ENCODE peak calls at places on chromosomes 12 and 14, in four cellular contexts. U, L, Y and C are unnamed samples.

GRCh38 chr14:51743588-51744000 is 91.9 kb downstream of the FRMD6 start:
- DNase-seq in Y (no peak), U (no peak), L (no peak), C (no peak)

GRCh38 chr12:49093746-49094103 is 876 bp downstream of the DHH start:
- DNase-seq in Y (no peak), U (no peak), L (no peak), C (no peak)

GRCh38 chr14:33465952-33466700 is 484.7 kb downstream of the EGLN3 start:
- DNase-seq in U (no peak), Y (no peak), L (no peak), C (no peak)

GRCh38 chr12:46473634-46474201 is 101.1 kb upstream of the SLC38A2 start:
- DNase-seq in L (peak), Y (peak), U (no peak), C (peak)

GRCh38 chr12:121443193-121443829 is 43.4 kb downstream of the RNF34 start:
- DNase-seq in Y (peak), L (peak), U (peak), C (peak)

GRCh38 chr12:5102806-5103205 is 59.1 kb downstream of the KCNA5 start:
- DNase-seq in L (no peak), U (no peak), Y (no peak), C (no peak)

GRCh38 chr14:37602605-37603453 is 7.4 kb downstream of the TTC6 start:
- DNase-seq in U (no peak), Y (no peak), L (no peak), C (no peak)

GRCh38 chr12:117456076-117456475 is 94.7 kb upstream of the NOS1 start:
- DNase-seq in U (no peak), L (no peak), Y (no peak), C (no peak)

GRCh38 chr12:12083688-12084087 is 12.9 kb downstream of the BCL2L14 start:
- DNase-seq in L (no peak), Y (no peak), U (no peak), C (no peak)

GRCh38 chr14:92880851-92881250 is 42.1 kb upstream of the CHGA start:
- DNase-seq in L (peak), Y (peak), U (no peak), C (no peak)

GRCh38 chr14:75202671-75203070 is 26.3 kb upstream of the TMED10 start:
- DNase-seq in U (no peak), L (no peak), Y (no peak), C (no peak)

GRCh38 chr14:77076118-77076631 is 21.9 kb upstream of the CIPC start:
- DNase-seq in L (peak), Y (no peak), U (no peak), C (no peak)

GRCh38 chr12:12992418-12993175 is 7.5 kb downstream of the HEBP1 start:
- DNase-seq in Y (no peak), L (peak), U (no peak), C (peak)

GRCh38 chr14:98931911-98932310 is 340.1 kb downstream of the BCL11B start:
- DNase-seq in U (no peak), Y (no peak), L (peak), C (no peak)

GRCh38 chr12:59737725-59738463 is 142.1 kb downstream of the SLC16A7 start:
- DNase-seq in U (no peak), Y (no peak), L (no peak), C (no peak)

GRCh38 chr14:62428429-62429203 is 616.6 kb downstream of the KCNH5 start:
- DNase-seq in L (no peak), U (no peak), Y (no peak), C (no peak)

GRCh38 chr14:24367506-24368214 is at the start of gene NFATC4:
- DNase-seq in U (peak), L (peak), Y (peak), C (peak)

GRCh38 chr14:28661171-28661772 is 105.3 kb upstream of the FOXG1 start:
- DNase-seq in L (no peak), U (no peak), Y (no peak), C (no peak)

GRCh38 chr12:72388322-72388721 is 116.2 kb downstream of the TRHDE start:
- DNase-seq in U (no peak), Y (no peak), L (no peak), C (no peak)
- TF ChIP-seq POLR2A in U (no peak), Y (no peak), L (no peak), C (no peak)

DNA sequence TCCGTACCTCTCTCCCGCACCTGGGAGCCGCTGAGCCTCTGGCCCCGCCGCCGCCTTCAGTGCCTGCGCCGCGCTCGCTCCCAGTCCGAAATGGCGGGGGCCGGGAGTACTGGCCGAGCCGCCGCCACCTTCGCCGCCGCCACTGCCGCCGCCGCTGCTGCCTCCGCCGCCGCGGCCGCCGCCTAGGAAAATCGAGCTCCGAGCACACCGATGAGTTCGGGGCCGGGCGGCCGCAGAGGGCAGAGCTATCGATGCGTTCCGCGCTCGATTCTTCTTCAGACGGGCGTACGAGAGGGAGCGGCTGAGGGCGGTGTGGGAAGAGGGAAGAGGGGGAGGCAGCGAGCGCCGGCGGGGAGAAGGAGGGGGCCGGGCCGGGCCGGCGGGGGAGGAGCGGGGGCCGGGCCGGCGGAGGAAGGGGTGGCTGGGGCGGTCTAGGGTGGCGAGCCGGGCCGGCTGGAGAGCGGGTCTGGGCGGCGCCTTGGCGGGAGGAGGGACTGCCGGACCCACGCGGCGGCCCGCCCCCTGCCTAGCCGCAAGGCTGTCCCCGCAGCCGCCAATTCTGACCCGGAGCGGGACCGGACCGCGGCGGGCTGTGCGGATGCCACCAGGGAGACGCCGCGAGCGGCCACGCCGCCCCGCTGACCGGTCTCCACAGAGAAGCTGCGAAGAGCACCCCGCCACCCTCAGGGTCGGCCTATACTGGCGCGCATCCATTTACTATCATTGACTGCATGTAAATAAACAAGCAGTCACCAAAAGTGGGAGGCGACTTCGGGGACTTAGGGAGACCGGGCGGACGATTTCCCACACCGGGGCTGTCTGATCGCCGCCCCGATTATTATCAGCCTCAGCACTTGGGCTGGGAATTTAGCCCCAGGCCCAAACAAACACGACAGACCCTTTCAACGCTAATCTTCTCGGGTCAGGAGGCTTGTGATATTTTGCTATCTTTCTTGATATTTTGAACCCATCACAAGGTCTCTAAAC is at the start of gene KRAS:
- DNase-seq in U (peak), Y (peak), L (peak), C (peak)
- TF ChIP-seq POLR2A in U (peak), Y (no peak), L (peak), C (peak)

GRCh38 chr12:57221169-57221917 is 4.7 kb downstream of the NXPH4 start:
- DNase-seq in U (no peak), L (no peak), Y (no peak), C (no peak)
- TF ChIP-seq POLR2A in U (no peak), L (no peak), Y (no peak), C (no peak)

GRCh38 chr12:51980051-51980808 is 26.5 kb upstream of the TAMALIN start:
- DNase-seq in U (peak), Y (no peak), L (peak), C (peak)
- TF ChIP-seq POLR2A in U (no peak), Y (no peak), L (no peak), C (no peak)

DNA sequence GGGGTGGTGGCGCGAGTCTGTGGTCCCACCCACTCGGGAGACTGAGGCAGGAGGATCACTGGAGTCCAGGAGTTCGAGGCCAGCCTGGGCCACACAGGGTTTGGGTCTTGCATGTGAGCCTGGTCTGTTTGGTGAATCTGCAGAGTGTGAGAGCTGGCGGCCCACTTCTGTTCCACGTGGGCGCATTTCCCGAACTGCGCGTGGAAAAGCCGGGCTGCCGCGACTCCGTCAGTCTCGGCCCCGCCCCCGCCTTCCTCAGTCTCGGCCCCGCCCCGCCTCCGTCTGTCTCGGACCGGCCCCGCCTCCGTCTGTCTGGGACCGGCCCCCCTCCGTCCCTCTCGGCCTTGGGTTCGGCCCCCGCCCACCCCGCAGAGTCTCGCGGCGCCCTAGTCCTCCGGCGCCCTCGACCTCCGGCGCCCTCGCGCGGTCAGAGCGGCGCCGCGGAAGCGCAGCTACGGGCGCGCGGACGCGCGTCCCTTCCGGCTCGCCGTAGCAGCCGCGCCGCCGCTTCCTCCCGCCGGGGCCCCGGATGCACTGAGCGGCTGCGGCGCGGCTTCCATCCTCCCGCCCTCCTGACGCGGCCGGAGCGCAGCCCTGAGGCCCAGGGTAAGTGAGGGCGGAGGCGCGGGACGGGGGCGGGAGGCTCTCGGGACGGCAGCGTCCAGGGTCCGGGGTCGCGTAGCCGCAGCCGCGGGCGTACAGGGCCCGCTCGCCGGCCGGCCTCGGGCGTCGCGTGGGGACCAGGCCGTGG is at the start of gene EP400:
- DNase-seq in L (peak), U (peak), Y (peak), C (peak)
- TF ChIP-seq POLR2A in L (no peak), U (peak), Y (peak), C (peak)

GRCh38 chr12:106760184-106760531 is 14.3 kb upstream of the RIC8B start:
- DNase-seq in Y (no peak), U (no peak), L (no peak), C (no peak)
- TF ChIP-seq POLR2A in Y (no peak), U (no peak), L (no peak), C (no peak)